ENCODE peak calls at places on chromosomes 12 and 14, in eight cellular contexts. Z is stomach, P is HCT116, W is Panc1, G is prostate gland, M is H1, L is esophagus muscularis mucosa, T is GM23338. H is an unnamed sample.

GRCh38 chr12:107318804-107319535 is 225.6 kb upstream of the CRY1 start:
- DNase-seq in L (no peak), G (peak), W (no peak), Z (no peak), T (peak), P (no peak), M (peak), H (no peak)

GRCh38 chr14:74459289-74459946 is 33.4 kb upstream of the SYNDIG1L start:
- DNase-seq in T (peak), W (no peak), Z (no peak), M (peak), L (no peak), G (no peak), P (no peak), H (no peak)

GRCh38 chr14:53890611-53891091 is 66.0 kb downstream of the BMP4 start:
- DNase-seq in G (no peak), L (no peak), W (no peak), Z (no peak), M (no peak), P (no peak), T (peak), H (no peak)

GRCh38 chr12:26250801-26251200 is 55.4 kb downstream of the SSPN start:
- DNase-seq in P (no peak), T (no peak), L (no peak), M (no peak), Z (no peak), G (no peak), W (no peak), H (no peak)

GRCh38 chr12:120584343-120585149 is 3.3 kb upstream of the POP5 start:
- DNase-seq in W (no peak), P (peak), Z (peak), T (peak), M (peak), L (no peak), G (peak), H (peak)

GRCh38 chr14:101060171-101060601 is 156.7 kb upstream of the RTL1 start:
- DNase-seq in T (no peak), P (no peak), W (no peak), G (no peak), M (no peak), L (no peak), Z (no peak), H (peak)

GRCh38 chr14:100717371-100717770 is 9.3 kb upstream of the DLK1 start:
- DNase-seq in L (no peak), M (no peak), P (no peak), T (no peak), Z (no peak), G (no peak), W (no peak), H (no peak)

GRCh38 chr14:100898935-100899840 is 4.3 kb downstream of the RTL1 start:
- DNase-seq in G (no peak), Z (no peak), W (no peak), M (peak), L (peak), T (no peak), P (no peak), H (peak)

GRCh38 chr12:122076743-122077495 is 1.6 kb upstream of the MLXIP start:
- DNase-seq in P (no peak), G (no peak), W (no peak), T (no peak), Z (no peak), L (no peak), M (no peak), H (no peak)

GRCh38 chr12:81294325-81295190 is 216.7 kb downstream of the ACSS3 start:
- DNase-seq in T (no peak), W (no peak), L (no peak), M (no peak), Z (no peak), G (no peak), P (no peak), H (no peak)
- TF ChIP-seq POLR2AphosphoS5 in T (no peak), W (no peak), L (no peak), M (no peak), Z (no peak), G (no peak), P (no peak), H (no peak)

GRCh38 chr14:103517172-103517566 is 5.5 kb downstream of the CKB start:
- DNase-seq in G (no peak), P (no peak), T (no peak), M (no peak), L (no peak), Z (no peak), W (no peak), H (peak)
- H3K27ac ChIP-seq in G (no peak), P (no peak), T (no peak), M (no peak), L (peak), Z (peak), W (no peak), H (peak)

DNA sequence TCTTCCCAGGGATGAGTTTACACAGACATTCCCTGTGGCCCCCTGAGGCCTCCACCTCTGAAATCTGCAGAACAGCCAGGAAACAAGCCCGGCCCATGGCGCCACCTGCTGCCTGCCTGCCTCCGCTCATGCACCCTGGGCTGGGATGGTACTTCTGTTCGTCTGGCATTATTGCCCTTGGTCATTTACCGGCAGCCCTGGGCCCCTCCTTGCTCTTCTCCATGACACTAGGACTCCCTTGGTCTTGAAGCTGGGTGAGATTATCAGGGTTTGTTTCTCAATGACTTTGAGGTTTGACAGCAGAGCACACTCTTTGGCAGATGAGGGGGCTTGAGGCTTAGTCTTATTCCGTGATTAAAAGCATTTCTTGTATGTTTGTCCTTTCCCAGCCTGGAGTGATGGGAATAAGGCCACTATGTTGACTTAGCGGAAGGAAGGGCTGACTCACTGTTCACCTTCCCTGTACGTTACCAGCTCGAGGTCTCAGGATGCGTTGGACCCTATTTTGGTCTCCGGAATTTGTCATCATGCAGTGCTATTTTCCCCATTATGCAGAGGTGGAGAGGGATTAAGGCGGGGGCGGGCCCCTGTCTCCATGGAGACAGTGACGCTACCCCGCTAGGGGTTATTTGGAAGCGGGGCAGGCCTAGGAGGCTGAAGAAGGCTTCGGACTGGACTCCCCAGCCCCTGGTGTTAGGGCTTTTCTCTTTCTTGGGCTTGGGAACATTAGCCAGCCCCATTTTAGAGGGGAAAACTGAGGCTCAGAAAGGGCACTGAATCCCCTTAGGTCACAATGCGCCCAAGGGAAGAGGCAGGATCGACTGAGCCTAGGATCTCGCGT is 709 bp upstream of the PEX5 start:
- DNase-seq in L (peak), Z (peak), M (peak), T (peak), W (peak), G (peak), P (peak), H (peak)
- TF ChIP-seq POLR2AphosphoS5 in L (peak), Z (peak), M (no peak), T (no peak), W (no peak), G (no peak), P (no peak), H (peak)

GRCh38 chr14:50225067-50225973 is 6.1 kb downstream of the SOS2 start:
- DNase-seq in G (no peak), T (peak), M (no peak), Z (no peak), P (no peak), W (no peak), L (no peak), H (no peak)
- H3K27ac ChIP-seq in G (peak), T (peak), M (no peak), Z (peak), P (no peak), W (no peak), L (peak), H (peak)

DNA sequence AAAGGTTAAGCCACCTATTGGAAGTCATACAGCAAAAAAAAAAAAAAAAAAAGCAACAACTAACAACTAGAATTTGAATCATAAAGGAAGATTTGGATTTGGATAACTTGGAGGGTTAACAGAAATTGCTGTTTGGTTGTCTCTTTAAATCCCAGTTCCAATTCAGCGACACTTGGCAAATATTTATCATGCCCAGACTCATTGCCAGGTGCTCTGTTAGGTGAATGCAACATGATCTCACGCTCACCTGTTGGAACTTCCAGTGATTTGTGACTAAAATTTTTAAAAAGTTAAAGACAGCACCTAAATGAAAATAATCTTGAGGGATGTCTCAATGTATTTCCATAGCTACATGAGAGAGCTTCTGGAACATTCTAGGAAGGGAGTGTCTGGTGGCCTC is 103.7 kb downstream of the TBX3 start:
- DNase-seq in Z (no peak), W (no peak), P (no peak), G (peak), T (no peak), M (no peak), L (no peak), H (no peak)
- TF ChIP-seq POLR2AphosphoS5 in Z (no peak), W (no peak), P (no peak), G (peak), T (no peak), M (no peak), L (no peak), H (no peak)

H was measured in sigmoid colon.